ENCODE peak calls at places on chromosomes 13 and 19, in eight cellular contexts. L is stimulated activated CD4-positive, alpha-beta T cell treated with anti-CD3 and anti-CD28 coated beads, TNF-alpha, amount 100 ng/mL, for 4 hours; I is activated CD4-positive, alpha-beta T cell treated with anti-CD3 and anti-CD28 coated beads, Interleukin-2, amount 50 U/mL, for 48 hours; A is HEK293T; J is kidney epithelial cell; U is NCI-H2081; O is H1; V is neural crest cell. S is an unnamed sample.

GRCh38 chr19:6730153-6730804 is 7.1 kb downstream of the GPR108 start:
- DNase-seq in V (no peak), U (no peak), J (no peak), O (peak; percentile 91), L (no peak), I (peak; percentile 60), A (peak; percentile 68), S (no peak)

GRCh38 chr19:47351545-47351944 is 2.4 kb downstream of the DHX34 start:
- DNase-seq in U (no peak), V (no peak), J (no peak), A (peak; percentile 68), O (no peak), I (no peak), L (no peak), S (no peak)

GRCh38 chr13:40452741-40453665 is 213.4 kb downstream of the FOXO1 start:
- DNase-seq in J (no peak), O (no peak), V (no peak), I (no peak), A (no peak), L (no peak), U (no peak), S (no peak)

GRCh38 chr13:101415358-101416174 is 742 bp downstream of the NALCN start:
- DNase-seq in U (peak; percentile 44), I (no peak), J (no peak), V (no peak), L (no peak), A (no peak), O (peak; percentile 54), S (no peak)

GRCh38 chr13:46797468-46798237 is 692 bp upstream of the ESD start:
- DNase-seq in O (no peak), L (no peak), I (peak; percentile 8), U (no peak), V (no peak), A (no peak), J (peak; percentile 14), S (no peak)

GRCh38 chr13:99980201-99981114 is 1.1 kb upstream of the ZIC2 start:
- DNase-seq in U (peak; percentile 90), I (peak; percentile 64), L (peak; percentile 25), J (no peak), O (peak; percentile 85), V (no peak), A (peak; percentile 62), S (no peak)

GRCh38 chr13:56670563-56670962 is 470.2 kb upstream of the PRR20A start:
- DNase-seq in I (no peak), A (no peak), J (peak; percentile 0), V (no peak), O (no peak), U (no peak), L (no peak), S (no peak)

GRCh38 chr19:7373862-7374261 is 25.1 kb downstream of the ARHGEF18 start:
- DNase-seq in U (no peak), L (no peak), O (no peak), A (no peak), V (no peak), I (no peak), J (no peak), S (no peak)

GRCh38 chr19:6697291-6697690 is 23.2 kb downstream of the C3 start:
- DNase-seq in U (no peak), I (no peak), J (no peak), L (no peak), V (no peak), A (no peak), O (no peak), S (no peak)

GRCh38 chr13:64347662-64348061 is 2882.5 kb downstream of the PCDH9 start:
- DNase-seq in L (no peak), J (no peak), A (no peak), U (no peak), I (no peak), V (no peak), O (no peak), S (no peak)

GRCh38 chr13:113741101-113741731 is 17.8 kb upstream of the TMEM255B start:
- DNase-seq in J (no peak), V (no peak), L (no peak), A (no peak), I (peak; percentile 35), U (no peak), O (no peak), S (no peak)

GRCh38 chr19:10346509-10346908 is 7.1 kb upstream of the ICAM3 start:
- DNase-seq in O (no peak), I (no peak), V (no peak), J (no peak), U (no peak), L (no peak), A (no peak), S (no peak)

GRCh38 chr19:53908106-53908932 is 759 bp upstream of the CACNG7 start:
- DNase-seq in O (peak; percentile 94), A (peak; percentile 75), U (no peak), V (peak; percentile 66), J (no peak), I (peak; percentile 67), L (no peak), S (no peak)

GRCh38 chr19:5369962-5370367 is 29.4 kb upstream of the PTPRS start:
- DNase-seq in O (peak; percentile 97), U (peak; percentile 28), V (peak; percentile 76), A (peak; percentile 74), J (no peak), I (peak; percentile 79), L (peak; percentile 1), S (no peak)

GRCh38 chr19:48470281-48470680 is 1.1 kb downstream of the CYTH2 start:
- DNase-seq in L (no peak), I (no peak), U (no peak), V (no peak), A (no peak), J (no peak), O (no peak), S (no peak)

GRCh38 chr13:100789481-100789880 is 114.9 kb upstream of the TMTC4 start:
- DNase-seq in L (no peak), O (no peak), J (no peak), V (no peak), A (no peak), I (no peak), U (no peak), S (no peak)

GRCh38 chr19:39052243-39052746 is 19.9 kb upstream of the FBXO27 start:
- DNase-seq in L (peak; percentile 56), O (peak; percentile 95), J (no peak), U (peak; percentile 22), V (peak; percentile 56), A (peak; percentile 69), I (peak; percentile 75), S (peak; percentile 39)

GRCh38 chr19:4063369-4064072 is 3.2 kb downstream of the ZBTB7A start:
- DNase-seq in I (no peak), A (no peak), O (no peak), L (no peak), U (no peak), V (no peak), J (no peak), S (no peak)

GRCh38 chr19:3276341-3276799 is 51.9 kb downstream of the CELF5 start:
- DNase-seq in L (peak; percentile 11), I (peak; percentile 49), O (peak; percentile 94), V (no peak), U (no peak), J (no peak), A (peak; percentile 72), S (no peak)

GRCh38 chr19:33132425-33132824 is 511 bp downstream of the WDR88 start:
- DNase-seq in J (no peak), L (no peak), A (peak; percentile 32), U (no peak), V (no peak), O (peak; percentile 68), I (no peak), S (no peak)

GRCh38 chr19:10000171-10000826 is 10.0 kb downstream of the COL5A3 start:
- DNase-seq in O (peak; percentile 87), J (no peak), A (peak; percentile 88), L (peak; percentile 43), V (peak; percentile 81), I (peak; percentile 78), U (peak; percentile 54), S (peak; percentile 23)

GRCh38 chr13:110028838-110029621 is 242.6 kb upstream of the IRS2 start:
- DNase-seq in L (no peak), O (no peak), V (no peak), J (no peak), A (no peak), U (no peak), I (no peak), S (no peak)

GRCh38 chr19:48616041-48616436 is 1.2 kb upstream of the FAM83E start:
- DNase-seq in V (no peak), I (no peak), J (no peak), A (no peak), O (no peak), U (no peak), L (no peak), S (no peak)

GRCh38 chr19:47133021-47133471 is 2.4 kb downstream of the SAE1 start:
- DNase-seq in A (no peak), O (no peak), V (no peak), U (no peak), L (no peak), J (no peak), I (no peak), S (no peak)

GRCh38 chr19:33339750-33340029 is 33.8 kb upstream of the CEBPG start:
- DNase-seq in V (no peak), L (no peak), U (no peak), A (no peak), I (no peak), J (no peak), O (no peak), S (no peak)